ENCODE peak calls at places on chromosomes 16 and 17, in eight cellular contexts. G is HEK293T; H is heart right ventricle; W is activated naive CD4-positive, alpha-beta T cell; E is MM.1S; F is retina; K is uterus; V is GM13977. Q is an unnamed sample.

GRCh38 chr16:69918241-69918640 is 32.9 kb upstream of the CLEC18A start:
- DNase-seq in G (no peak), H (no peak), W (no peak), E (no peak), F (no peak), K (no peak), V (no peak), Q (no peak)

GRCh38 chr16:50685456-50686058 is 4.4 kb upstream of the SNX20 start:
- DNase-seq in G (no peak), H (no peak), W (no peak), E (peak), F (no peak), K (no peak), V (no peak), Q (no peak)

GRCh38 chr17:74924250-74924948 is at the start of gene OTOP2:
- DNase-seq in G (no peak), H (peak), W (no peak), E (no peak), F (peak), K (no peak), V (no peak), Q (no peak)

GRCh38 chr16:12431547-12431946 is 372.1 kb downstream of the CPPED1 start:
- DNase-seq in G (no peak), H (no peak), W (no peak), E (no peak), F (no peak), K (no peak), V (no peak), Q (no peak)

GRCh38 chr16:66030036-66030435 is 336.5 kb upstream of the CDH5 start:
- DNase-seq in G (no peak), H (no peak), W (no peak), E (no peak), F (no peak), K (no peak), V (no peak), Q (no peak)

GRCh38 chr17:50213026-50214015 is 11.9 kb upstream of the COL1A1 start:
- DNase-seq in G (peak), H (no peak), W (no peak), E (peak), F (no peak), K (peak), V (peak), Q (no peak)

GRCh38 chr17:54559883-54560282 is 340.8 kb upstream of the TOM1L1 start:
- DNase-seq in G (no peak), H (no peak), W (no peak), E (no peak), F (no peak), K (no peak), V (no peak), Q (no peak)

GRCh38 chr16:72467157-72467759 is 295.3 kb upstream of the PMFBP1 start:
- DNase-seq in G (peak), H (no peak), W (no peak), E (peak), F (peak), K (no peak), V (peak), Q (no peak)

GRCh38 chr17:50380369-50381259 is 7.6 kb downstream of the EME1 start:
- DNase-seq in G (no peak), H (no peak), W (no peak), E (no peak), F (no peak), K (no peak), V (no peak), Q (no peak)

GRCh38 chr16:81716478-81717210 is 62.4 kb upstream of the PLCG2 start:
- DNase-seq in G (no peak), H (no peak), W (no peak), E (peak), F (no peak), K (no peak), V (peak), Q (no peak)

GRCh38 chr16:85686912-85687591 is 1.7 kb downstream of the GINS2 start:
- DNase-seq in G (no peak), H (no peak), W (no peak), E (no peak), F (no peak), K (no peak), V (no peak), Q (no peak)

GRCh38 chr17:79995691-79996090 is 40.0 kb downstream of the TBC1D16 start:
- DNase-seq in G (no peak), H (no peak), W (no peak), E (no peak), F (no peak), K (no peak), V (no peak), Q (no peak)

GRCh38 chr17:28777178-28777577 is 33.4 kb downstream of the TRAF4 start:
- DNase-seq in G (no peak), H (no peak), W (no peak), E (no peak), F (no peak), K (no peak), V (no peak), Q (no peak)

GRCh38 chr16:56933828-56934598 is 2.1 kb downstream of the HERPUD1 start:
- DNase-seq in G (no peak), H (no peak), W (no peak), E (no peak), F (no peak), K (no peak), V (no peak), Q (no peak)

GRCh38 chr16:24980077-24980793 is 34.9 kb downstream of the ARHGAP17 start:
- DNase-seq in G (no peak), H (peak), W (no peak), E (no peak), F (no peak), K (no peak), V (peak), Q (peak)

Q was measured in psoas muscle.